ENCODE peak calls at places on chromosome 6, in eight cellular contexts. V, S, Z, C, K, A, W and P are unnamed samples.
A peak's percentile ranks its signal among the peaks of the same experiment; 100 is the strongest.

GRCh38 chr6:108557494-108558371 is 3.0 kb upstream of the FOXO3 start:
- DNase-seq in V (peak; percentile 77), S (peak; percentile 87), Z (peak; percentile 69), C (peak; percentile 81), K (peak; percentile 87), A (peak; percentile 63), W (peak; percentile 90), P (no peak)

GRCh38 chr6:466564-466963 is 75.0 kb downstream of the IRF4 start:
- DNase-seq in V (no peak), S (no peak), Z (no peak), C (no peak), K (no peak), A (no peak), W (no peak), P (no peak)

GRCh38 chr6:150211700-150212615 is 69.1 kb downstream of the PPP1R14C start:
- DNase-seq in V (no peak), S (no peak), Z (no peak), C (no peak), K (no peak), A (no peak), W (no peak), P (no peak)

GRCh38 chr6:35948725-35949124 is 27.8 kb upstream of the SRPK1 start:
- DNase-seq in V (peak; percentile 56), S (no peak), Z (peak; percentile 37), C (peak; percentile 42), K (no peak), A (no peak), W (no peak), P (no peak)

GRCh38 chr6:33075568-33076405 is at the start of gene HLA-DPB1:
- DNase-seq in V (no peak), S (no peak), Z (peak; percentile 53), C (peak; percentile 67), K (peak; percentile 26), A (peak; percentile 39), W (no peak), P (no peak)

GRCh38 chr6:36289281-36290018 is 19.6 kb downstream of the PNPLA1 start:
- DNase-seq in V (peak; percentile 74), S (no peak), Z (no peak), C (no peak), K (no peak), A (no peak), W (no peak), P (no peak)

GRCh38 chr6:26025047-26025893 is 62.0 kb upstream of the HFE start:
- DNase-seq in V (peak; percentile 69), S (no peak), Z (peak; percentile 76), C (peak; percentile 85), K (peak; percentile 55), A (no peak), W (no peak), P (no peak)

GRCh38 chr6:168326294-168327261 is 7.0 kb upstream of the DACT2 start:
- DNase-seq in V (peak; percentile 75), S (no peak), Z (no peak), C (peak; percentile 94), K (no peak), A (no peak), W (no peak), P (no peak)

GRCh38 chr6:66605011-66605410 is 898.0 kb upstream of the EYS start:
- DNase-seq in V (no peak), S (no peak), Z (no peak), C (no peak), K (no peak), A (no peak), W (no peak), P (no peak)

GRCh38 chr6:14316911-14317535 is 199.5 kb downstream of the CD83 start:
- DNase-seq in V (no peak), S (peak; percentile 52), Z (no peak), C (no peak), K (no peak), A (peak; percentile 33), W (peak; percentile 64), P (no peak)

GRCh38 chr6:32088487-32089049 is 20.6 kb downstream of the TNXB start:
- DNase-seq in V (peak; percentile 37), S (no peak), Z (no peak), C (no peak), K (no peak), A (no peak), W (no peak), P (no peak)

GRCh38 chr6:159761135-159761872 is 541 bp upstream of the ACAT2 start:
- DNase-seq in V (peak; percentile 67), S (peak; percentile 47), Z (peak; percentile 14), C (peak; percentile 15), K (peak; percentile 7), A (no peak), W (peak; percentile 68), P (peak; percentile 38)

GRCh38 chr6:54878705-54879104 is 32.1 kb downstream of the FAM83B start:
- DNase-seq in V (no peak), S (no peak), Z (no peak), C (no peak), K (peak; percentile 18), A (no peak), W (no peak), P (no peak)

GRCh38 chr6:45718901-45719300 is 296.8 kb downstream of the CLIC5 start:
- DNase-seq in V (no peak), S (no peak), Z (peak; percentile 81), C (no peak), K (no peak), A (no peak), W (no peak), P (no peak)

GRCh38 chr6:151289399-151290007 is 49.7 kb downstream of the AKAP12 start:
- DNase-seq in V (no peak), S (no peak), Z (no peak), C (peak; percentile 64), K (no peak), A (peak; percentile 41), W (no peak), P (no peak)

GRCh38 chr6:142680308-142680707 is 264.7 kb downstream of the HIVEP2 start:
- DNase-seq in V (no peak), S (no peak), Z (peak; percentile 31), C (peak; percentile 37), K (no peak), A (peak; percentile 6), W (no peak), P (no peak)

GRCh38 chr6:167079853-167080297 is 43.0 kb upstream of the CCR6 start:
- DNase-seq in V (no peak), S (no peak), Z (no peak), C (no peak), K (peak; percentile 61), A (peak; percentile 65), W (no peak), P (no peak)

GRCh38 chr6:165060636-165061190 is 248.7 kb downstream of the C6orf118 start:
- DNase-seq in V (no peak), S (no peak), Z (no peak), C (no peak), K (no peak), A (no peak), W (no peak), P (no peak)

GRCh38 chr6:33894438-33894837 is 90.6 kb upstream of the MLN start:
- DNase-seq in V (no peak), S (no peak), Z (peak; percentile 13), C (peak; percentile 73), K (no peak), A (no peak), W (no peak), P (no peak)

GRCh38 chr6:107576852-107577251 is 86.9 kb downstream of the SOBP start:
- DNase-seq in V (no peak), S (no peak), Z (peak; percentile 68), C (peak; percentile 14), K (no peak), A (no peak), W (no peak), P (no peak)

GRCh38 chr6:163667372-163668060 is 253.0 kb downstream of the QKI start:
- DNase-seq in V (no peak), S (no peak), Z (peak; percentile 51), C (peak; percentile 37), K (peak; percentile 82), A (no peak), W (no peak), P (peak; percentile 17)

GRCh38 chr6:161139766-161140553 is 133.9 kb downstream of the AGPAT4 start:
- DNase-seq in V (peak; percentile 69), S (no peak), Z (no peak), C (no peak), K (peak; percentile 38), A (no peak), W (no peak), P (no peak)

GRCh38 chr6:157898169-157898568 is 75.1 kb downstream of the SNX9 start:
- DNase-seq in V (no peak), S (no peak), Z (no peak), C (no peak), K (no peak), A (no peak), W (no peak), P (peak; percentile 63)

GRCh38 chr6:43738877-43739641 is 31.0 kb upstream of the VEGFA start:
- DNase-seq in V (no peak), S (no peak), Z (no peak), C (no peak), K (no peak), A (no peak), W (peak; percentile 23), P (no peak)

GRCh38 chr6:88588938-88589337 is 374.5 kb downstream of the RNGTT start:
- DNase-seq in V (no peak), S (no peak), Z (no peak), C (no peak), K (peak; percentile 8), A (no peak), W (no peak), P (no peak)